ENCODE peak calls at places on chromosomes 13 and 19, in six cellular contexts. Q is anterior cingulate cortex; X is CD8-positive, alpha-beta T cell; L is caudate nucleus; R is KBM-7; K is islet precursor cell. V is an unnamed sample.

GRCh38 chr19:15640294-15640903 is at the start of gene CYP4F3:
- DNase-seq in X (no peak), Q (peak), L (peak), K (no peak), R (no peak), V (peak)

GRCh38 chr13:71613347-71613746 is 253.7 kb downstream of the DACH1 start:
- DNase-seq in K (no peak), Q (no peak), L (no peak), R (peak), X (no peak), V (no peak)

GRCh38 chr19:55461974-55462628 is 659 bp upstream of the ISOC2 start:
- DNase-seq in K (no peak), L (no peak), Q (no peak), X (no peak), R (no peak), V (no peak)

GRCh38 chr19:504634-505033 is 2.7 kb upstream of the TPGS1 start:
- DNase-seq in X (no peak), K (peak), R (no peak), Q (no peak), L (no peak), V (no peak)

GRCh38 chr19:10473192-10473591 is 30.0 kb downstream of the KEAP1 start:
- DNase-seq in R (no peak), Q (no peak), X (no peak), L (no peak), K (no peak), V (no peak)

GRCh38 chr13:109385161-109385560 is 401.2 kb downstream of the IRS2 start:
- DNase-seq in Q (no peak), L (no peak), K (no peak), X (no peak), R (no peak), V (no peak)

GRCh38 chr19:35027851-35028599 is 2.2 kb upstream of the SCN1B start:
- DNase-seq in L (no peak), X (no peak), Q (no peak), K (no peak), R (no peak), V (no peak)

GRCh38 chr19:46975918-46976782 is 43.5 kb upstream of the NPAS1 start:
- DNase-seq in L (peak), Q (peak), K (peak), R (no peak), X (no peak), V (no peak)

GRCh38 chr13:27001705-27002104 is 169.9 kb downstream of the USP12 start:
- DNase-seq in Q (no peak), X (no peak), R (no peak), L (no peak), K (peak), V (no peak)

GRCh38 chr13:111953546-111954178 is 113.3 kb upstream of the SOX1 start:
- DNase-seq in X (no peak), R (no peak), L (no peak), Q (no peak), K (peak), V (peak)

V was measured in vagina.